ENCODE peak calls at places on chromosomes 16 and 17, in seven cellular contexts. M is HFF-Myc; Q is activated CD8-positive, alpha-beta memory T cell treated with anti-CD3 and anti-CD28 coated beads, Interleukin-2, amount 50 U/mL, for 48 hours; I is esophagus muscularis mucosa; F is OCI-M1; V is choroid plexus epithelial cell; T is neural crest cell. N is an unnamed sample.

GRCh38 chr17:3959295-3959899 is 4.8 kb downstream of the ATP2A3 start:
- DNase-seq in M (no peak), Q (no peak), I (no peak), F (no peak), V (peak; percentile 49), T (no peak), N (no peak)

GRCh38 chr16:61233718-61234117 is 802.5 kb downstream of the CDH8 start:
- DNase-seq in M (no peak), Q (no peak), I (no peak), F (no peak), V (no peak), T (no peak), N (no peak)

GRCh38 chr17:2060681-2061440 is 6.0 kb downstream of the HIC1 start:
- DNase-seq in M (no peak), Q (no peak), I (no peak), F (no peak), V (peak; percentile 76), T (no peak), N (no peak)

GRCh38 chr17:4204676-4205075 is 59.1 kb downstream of the ANKFY1 start:
- DNase-seq in M (peak; percentile 22), Q (no peak), I (no peak), F (no peak), V (peak; percentile 92), T (no peak), N (no peak)

GRCh38 chr17:40303009-40303657 is 5.8 kb upstream of the RARA start:
- DNase-seq in M (no peak), Q (no peak), I (no peak), F (peak; percentile 90), V (peak; percentile 81), T (peak; percentile 53), N (peak; percentile 73)

GRCh38 chr17:40019140-40019991 is 4.1 kb downstream of the CSF3 start:
- DNase-seq in M (peak; percentile 52), Q (no peak), I (no peak), F (no peak), V (peak; percentile 87), T (no peak), N (no peak)

GRCh38 chr17:37118738-37119137 is 170.0 kb downstream of the AATF start:
- DNase-seq in M (no peak), Q (no peak), I (no peak), F (no peak), V (peak; percentile 35), T (no peak), N (no peak)

GRCh38 chr17:64230551-64231408 is 32.3 kb downstream of the TEX2 start:
- DNase-seq in M (peak; percentile 54), Q (no peak), I (no peak), F (no peak), V (peak; percentile 92), T (no peak), N (no peak)

GRCh38 chr16:82769845-82770244 is 143.1 kb downstream of the CDH13 start:
- DNase-seq in M (no peak), Q (no peak), I (no peak), F (no peak), V (no peak), T (no peak), N (no peak)

GRCh38 chr16:62240722-62241121 is 204.5 kb upstream of the CDH8 start:
- DNase-seq in M (no peak), Q (no peak), I (no peak), F (peak; percentile 26), V (no peak), T (no peak), N (no peak)

GRCh38 chr16:57091990-57092785 is at the start of gene CPNE2:
- DNase-seq in M (no peak), Q (peak; percentile 65), I (no peak), F (peak; percentile 39), V (peak; percentile 21), T (peak; percentile 46), N (no peak)

GRCh38 chr17:32299579-32300158 is 34.0 kb downstream of the RHBDL3 start:
- DNase-seq in M (no peak), Q (no peak), I (no peak), F (no peak), V (no peak), T (no peak), N (no peak)

GRCh38 chr16:50884066-50884860 is 142.4 kb downstream of the CYLD start:
- DNase-seq in M (no peak), Q (peak; percentile 87), I (peak; percentile 37), F (peak; percentile 34), V (no peak), T (peak; percentile 33), N (no peak)

GRCh38 chr17:40284085-40284713 is 3.5 kb upstream of the CDC6 start:
- DNase-seq in M (no peak), Q (no peak), I (no peak), F (peak; percentile 9), V (peak; percentile 84), T (no peak), N (no peak)